ENCODE peak calls at places on chromosomes 6 and 20, in four cellular contexts. T is heart left ventricle, S is pancreas, N is astrocyte. E is an unnamed sample.

GRCh38 chr6:142746524-142746923 is 198.5 kb downstream of the HIVEP2 start:
- DNase-seq in T (no peak), S (no peak), N (no peak), E (no peak)

GRCh38 chr6:106360989-106361430 is 493 bp downstream of the CRYBG1 start:
- DNase-seq in T (peak; percentile 7), S (no peak), N (no peak), E (peak; percentile 68)

GRCh38 chr6:9139762-9140161 is 704.4 kb upstream of the SLC35B3 start:
- DNase-seq in T (no peak), S (no peak), N (peak; percentile 56), E (no peak)

GRCh38 chr20:34377072-34377847 is 14.2 kb downstream of the ITCH start:
- DNase-seq in T (no peak), S (no peak), N (no peak), E (no peak)

GRCh38 chr20:16011519-16011918 is 561.7 kb downstream of the KIF16B start:
- DNase-seq in T (no peak), S (no peak), N (no peak), E (no peak)

GRCh38 chr20:23362392-23363256 is 642 bp downstream of the GZF1 start:
- DNase-seq in T (no peak), S (no peak), N (peak; percentile 17), E (peak; percentile 80)

GRCh38 chr6:13943943-13944342 is 19.2 kb downstream of the RNF182 start:
- DNase-seq in T (no peak), S (no peak), N (no peak), E (no peak)

GRCh38 chr6:166055801-166056200 is 111.8 kb downstream of the TBXT start:
- DNase-seq in T (no peak), S (no peak), N (no peak), E (no peak)

GRCh38 chr20:19757973-19758887 is at the start of gene RIN2:
- DNase-seq in T (peak; percentile 94), S (peak; percentile 87), N (peak; percentile 78), E (peak; percentile 95)

GRCh38 chr6:84777888-84778287 is 13.5 kb upstream of the TBX18 start:
- DNase-seq in T (no peak), S (no peak), N (no peak), E (no peak)

GRCh38 chr6:22112490-22112889 is 184.3 kb downstream of the PRL start:
- DNase-seq in T (no peak), S (no peak), N (peak; percentile 63), E (no peak)

GRCh38 chr6:14180609-14181008 is 63.0 kb downstream of the CD83 start:
- DNase-seq in T (no peak), S (no peak), N (no peak), E (no peak)

GRCh38 chr20:20492521-20493334 is 124.8 kb downstream of the INSM1 start:
- DNase-seq in T (no peak), S (peak; percentile 51), N (peak; percentile 70), E (no peak)

GRCh38 chr20:33902011-33902410 is 90.9 kb downstream of the CHMP4B start:
- DNase-seq in T (no peak), S (no peak), N (no peak), E (no peak)

GRCh38 chr20:46915580-46916243 is 21.1 kb downstream of the EYA2 start:
- DNase-seq in T (no peak), S (no peak), N (no peak), E (no peak)

GRCh38 chr6:30304002-30304401 is 22.7 kb upstream of the TRIM39 start:
- DNase-seq in T (no peak), S (no peak), N (no peak), E (no peak)

GRCh38 chr6:79277109-79277508 is 42.6 kb upstream of the HMGN3 start:
- DNase-seq in T (no peak), S (no peak), N (peak; percentile 14), E (no peak)

GRCh38 chr20:13130707-13131103 is 90.4 kb upstream of the ISM1 start:
- DNase-seq in T (no peak), S (no peak), N (no peak), E (no peak)

GRCh38 chr6:28742668-28743270 is 181.0 kb downstream of the TRIM27 start:
- DNase-seq in T (no peak), S (no peak), N (peak; percentile 30), E (no peak)

GRCh38 chr6:20319520-20320357 is 81.9 kb upstream of the E2F3 start:
- DNase-seq in T (no peak), S (no peak), N (no peak), E (peak; percentile 70)

GRCh38 chr6:155142902-155143609 is 120.8 kb upstream of the CLDN20 start:
- DNase-seq in T (no peak), S (no peak), N (no peak), E (no peak)

GRCh38 chr20:3405139-3405538 is 2.3 kb downstream of the DNAAF9 start:
- DNase-seq in T (no peak), S (no peak), N (no peak), E (no peak)

GRCh38 chr20:3405696-3406358 is 1.6 kb downstream of the DNAAF9 start:
- DNase-seq in T (no peak), S (no peak), N (no peak), E (no peak)

GRCh38 chr20:3408251-3408637 is 775 bp upstream of the DNAAF9 start:
- DNase-seq in T (no peak), S (no peak), N (no peak), E (no peak)

GRCh38 chr20:3407426-3408250 is at the start of gene DNAAF9:
- DNase-seq in T (peak; percentile 83), S (peak; percentile 74), N (peak; percentile 59), E (peak; percentile 89)

DNA sequence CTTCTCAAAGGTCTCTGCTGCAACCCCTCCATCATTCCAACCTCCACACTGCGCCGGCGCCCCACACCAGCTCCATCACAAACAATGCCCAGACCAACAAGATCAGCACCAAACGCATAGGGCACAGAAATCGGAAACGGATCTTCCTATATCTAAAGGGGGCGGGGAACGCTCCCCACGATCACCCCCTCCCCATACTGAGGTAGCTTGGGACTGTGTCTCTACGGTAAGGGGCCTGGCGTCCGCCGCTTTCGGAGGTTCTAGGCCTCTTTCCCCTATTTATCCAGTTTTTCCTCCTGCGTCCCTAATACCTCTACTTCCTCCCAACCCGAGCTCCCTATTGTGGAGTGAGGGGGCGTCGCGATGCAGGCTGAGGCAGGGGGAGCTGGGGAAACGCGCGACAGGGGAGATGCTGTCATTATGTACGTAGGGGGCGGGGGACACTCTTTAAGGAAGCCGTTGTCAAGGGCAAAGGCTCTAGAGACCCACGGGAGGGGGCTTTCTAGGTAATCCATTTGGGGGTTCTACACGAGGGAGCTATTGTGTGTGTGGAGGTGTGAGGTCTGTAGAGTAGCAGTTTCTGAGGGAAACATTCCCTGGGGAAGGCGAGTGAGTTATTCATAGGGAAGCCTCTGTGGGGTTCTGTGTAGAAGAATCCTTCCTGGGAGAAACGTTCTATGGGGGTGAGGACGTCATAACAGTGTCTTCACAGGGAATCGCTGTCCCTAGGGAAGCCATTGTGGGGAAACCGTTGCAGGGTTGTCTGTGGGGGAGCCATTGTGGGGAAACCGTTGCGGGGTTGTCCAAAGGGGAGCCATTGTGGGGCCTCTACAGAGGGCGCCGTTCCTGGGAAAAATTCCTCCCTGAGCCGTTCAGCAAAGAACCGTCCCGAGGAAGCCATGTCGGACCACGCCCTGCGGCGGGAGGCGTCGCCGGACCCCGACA is 716 bp downstream of the DNAAF9 start:
- DNase-seq in T (peak; percentile 56), S (peak; percentile 15), N (no peak), E (peak; percentile 48)
- H3K4me3 ChIP-seq in T (peak overlapping the region; percentile 99), S (peak overlapping the region; percentile 80), N (peak overlapping the region; percentile 84), E (peak overlapping the region; percentile 92)

DNA sequence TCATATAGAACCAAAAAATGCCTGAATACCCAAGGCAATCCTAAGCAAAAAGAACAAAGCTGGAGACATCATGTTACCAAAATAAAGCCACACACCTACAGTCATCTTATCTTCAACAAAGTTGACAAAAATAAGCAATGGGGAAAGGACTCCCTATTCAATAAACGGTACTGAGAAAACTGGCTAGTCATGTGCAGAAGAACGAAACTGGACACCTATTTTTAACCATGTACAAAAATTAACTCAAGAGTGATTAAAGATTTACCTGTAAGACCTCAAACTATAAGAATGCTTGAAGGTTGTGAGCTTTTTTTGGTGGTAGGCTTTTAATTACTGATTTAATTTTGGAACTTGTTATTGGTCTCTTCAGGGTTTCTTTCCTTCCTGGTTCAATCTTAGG is 236.0 kb upstream of the DEFB112 start:
- DNase-seq in T (no peak), S (no peak), N (no peak), E (no peak)
- H3K4me3 ChIP-seq in T (no peak overlapping the region), S (no peak overlapping the region), N (no peak overlapping the region), E (no peak overlapping the region)

DNA sequence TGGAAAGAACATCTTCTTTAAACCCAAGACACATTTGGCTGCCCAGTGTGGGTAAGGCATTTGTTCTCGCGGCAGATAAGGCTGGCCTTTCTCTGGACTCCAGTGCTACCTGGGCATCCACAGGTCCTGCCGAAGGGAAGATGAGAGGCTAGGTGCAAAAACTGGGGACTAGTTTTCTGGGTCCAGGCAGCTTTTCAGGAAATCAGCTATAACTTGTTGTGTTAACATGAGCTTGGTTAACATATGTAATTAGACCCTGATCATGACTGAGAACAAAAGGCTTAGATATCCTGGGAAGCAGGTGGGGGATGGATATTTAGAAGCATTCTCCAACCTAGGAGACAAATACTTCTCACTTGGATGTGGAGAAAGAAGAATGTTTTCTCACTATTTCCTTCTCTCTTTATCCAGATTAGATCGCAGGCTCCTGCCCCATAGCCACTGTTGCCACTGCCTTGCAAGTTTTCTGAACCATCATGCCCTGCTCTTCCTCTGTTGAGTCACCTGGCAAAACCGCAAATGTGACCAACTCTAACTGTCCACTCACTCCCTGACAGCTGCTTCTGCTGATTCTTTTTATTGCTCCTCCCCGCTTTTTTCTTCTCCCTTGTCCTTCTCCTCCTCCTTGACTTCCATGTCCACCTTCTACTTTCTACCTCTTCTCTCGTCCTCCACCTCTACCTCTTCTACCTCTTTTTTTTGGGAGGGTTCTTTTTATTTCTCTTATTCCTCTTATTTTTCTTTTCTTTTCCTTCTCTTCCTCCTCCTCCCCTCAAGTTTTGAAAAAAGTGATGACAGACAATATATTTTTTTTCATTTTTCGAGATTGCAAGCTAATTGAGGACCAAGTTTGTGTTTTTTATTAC is 258.1 kb downstream of the UTRN start:
- DNase-seq in T (no peak), S (no peak), N (peak; percentile 50), E (no peak)
- H3K4me3 ChIP-seq in T (no peak overlapping the region), S (no peak overlapping the region), N (no peak overlapping the region), E (no peak overlapping the region)

GRCh38 chr6:27422651-27423332 is 34.2 kb downstream of the ZNF391 start:
- DNase-seq in T (no peak), S (no peak), N (no peak), E (no peak)
- H3K4me3 ChIP-seq in T (no peak overlapping the region), S (no peak overlapping the region), N (no peak overlapping the region), E (no peak overlapping the region)

DNA sequence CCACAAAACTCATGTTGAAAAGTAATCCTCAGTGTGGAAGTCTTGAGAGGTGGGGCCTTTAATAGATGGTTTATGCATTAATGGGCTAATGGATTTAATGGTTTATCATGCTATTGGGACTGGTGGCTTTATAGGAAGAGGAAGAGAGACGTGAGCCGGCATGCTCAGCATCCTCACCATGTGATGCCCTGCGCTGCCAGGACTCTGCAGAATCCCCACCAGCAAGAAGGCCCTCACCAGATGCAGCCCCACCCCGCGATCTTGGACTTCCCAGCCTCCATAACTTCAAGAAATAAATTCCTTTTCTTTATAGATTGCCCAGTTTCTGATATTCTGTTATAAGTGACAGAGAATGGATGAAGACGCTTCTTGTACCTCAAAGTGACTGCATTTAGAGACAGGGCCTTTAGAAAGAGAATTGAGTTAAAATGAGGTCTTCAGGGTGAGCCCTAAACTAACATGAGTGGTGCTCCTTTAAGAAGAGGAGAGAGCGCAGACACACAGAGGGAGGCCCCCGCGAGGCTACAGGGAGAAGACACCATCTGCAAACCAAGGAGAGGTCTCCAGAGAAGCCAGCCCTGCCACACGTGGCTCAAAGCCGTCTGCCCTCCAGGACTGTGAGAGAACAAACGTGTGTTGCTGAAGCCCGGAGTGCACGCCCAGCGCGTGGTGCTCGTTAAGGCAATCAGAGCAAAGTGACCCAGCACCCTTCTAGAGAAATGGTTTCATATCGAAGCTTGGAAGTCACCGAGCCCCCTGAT is 56.9 kb downstream of the IRF4 start:
- DNase-seq in T (no peak), S (no peak), N (no peak), E (no peak)
- H3K4me3 ChIP-seq in T (no peak overlapping the region), S (no peak overlapping the region), N (no peak overlapping the region), E (no peak overlapping the region)

E was measured in lower lobe of right lung.